ENCODE peak calls at places on chromosomes 7 and 10, in eight cellular contexts. Q is A549; P is right cardiac atrium; Y is SK-N-SH; N is CD8-positive, alpha-beta memory T cell; X is endothelial cell of umbilical vein; F is breast epithelium; K is CD8-positive, alpha-beta T cell. O is an unnamed sample. For H3K9me3, the result is how much of the 10 kb centered on the place peaks cover.

GRCh38 chr7:33043434-33043833 is 19.1 kb downstream of the NT5C3A start:
- DNase-seq in K (no peak), P (no peak), N (no peak), F (no peak), Q (no peak), Y (no peak), X (no peak), O (peak)

GRCh38 chr10:96646774-96647173 is 60.0 kb upstream of the TM9SF3 start:
- DNase-seq in Q (no peak), X (no peak), P (no peak), K (no peak), F (no peak), N (no peak), Y (no peak), O (no peak)

GRCh38 chr10:78348416-78349164 is 314.9 kb downstream of the RPS24 start:
- DNase-seq in P (no peak), X (no peak), Q (no peak), N (no peak), Y (no peak), F (no peak), K (no peak), O (no peak)

GRCh38 chr10:88039496-88040200 is 176.2 kb downstream of the PTEN start:
- DNase-seq in F (no peak), P (no peak), K (no peak), X (peak), Q (peak), Y (no peak), N (no peak), O (no peak)

GRCh38 chr7:92968502-92968901 is 132.1 kb upstream of the CDK6 start:
- DNase-seq in K (no peak), P (no peak), X (no peak), F (no peak), Q (no peak), Y (no peak), N (no peak), O (no peak)

GRCh38 chr10:27568196-27569175 is 64.4 kb downstream of the RAB18 start:
- DNase-seq in K (no peak), X (no peak), P (no peak), F (no peak), Q (no peak), Y (no peak), N (no peak), O (no peak)

GRCh38 chr10:11530806-11531205 is 80.6 kb downstream of the USP6NL start:
- DNase-seq in Q (no peak), P (no peak), Y (no peak), K (no peak), X (no peak), F (no peak), N (no peak), O (no peak)

GRCh38 chr10:125123363-125124113 is 36.8 kb downstream of the CTBP2 start:
- DNase-seq in Y (no peak), K (no peak), N (no peak), P (peak), X (peak), Q (peak), F (peak), O (peak)

GRCh38 chr7:12623885-12624498 is 53.5 kb downstream of the SCIN start:
- DNase-seq in K (no peak), P (no peak), Q (peak), F (no peak), N (no peak), X (peak), Y (peak), O (peak)

GRCh38 chr10:2019803-2020202 is 282.5 kb upstream of the ADARB2 start:
- DNase-seq in N (no peak), X (no peak), Y (no peak), K (no peak), P (no peak), Q (no peak), F (no peak), O (no peak)

GRCh38 chr10:47438857-47439474 is 44.9 kb downstream of the ANXA8 start:
- DNase-seq in N (no peak), F (peak), P (no peak), Y (peak), Q (peak), K (no peak), X (peak), O (peak)

GRCh38 chr7:23768022-23768421 is 58.0 kb downstream of the STK31 start:
- DNase-seq in X (no peak), K (no peak), Y (no peak), P (no peak), N (no peak), F (no peak), Q (no peak), O (no peak)

GRCh38 chr7:46551603-46552002 is 630.5 kb upstream of the IGFBP3 start:
- DNase-seq in K (no peak), Q (no peak), Y (no peak), N (no peak), X (no peak), F (no peak), P (no peak), O (no peak)

GRCh38 chr10:70381491-70382421 is 669 bp downstream of the LRRC20 start:
- DNase-seq in K (peak), X (peak), N (no peak), F (no peak), Y (peak), Q (peak), P (peak), O (peak)

GRCh38 chr7:74272305-74273038 is 16.7 kb upstream of the CLIP2 start:
- DNase-seq in X (peak), Q (peak), N (no peak), K (no peak), Y (peak), F (no peak), P (peak), O (no peak)

GRCh38 chr7:119377-120163 is 72.8 kb upstream of the FAM20C start:
- DNase-seq in F (no peak), P (peak), K (no peak), N (no peak), Y (no peak), Q (no peak), X (no peak), O (peak)

GRCh38 chr10:27158421-27158820 is 3.3 kb downstream of the MASTL start:
- DNase-seq in Y (no peak), N (no peak), X (no peak), P (no peak), F (no peak), K (no peak), Q (peak), O (no peak)

GRCh38 chr7:66167773-66168367 is 37.3 kb upstream of the TPST1 start:
- DNase-seq in P (no peak), Q (peak), Y (peak), F (no peak), X (peak), N (no peak), K (no peak), O (no peak)

GRCh38 chr10:44968101-44968886 is 8.7 kb downstream of the RASSF4 start:
- DNase-seq in K (no peak), X (no peak), Y (no peak), N (peak), F (no peak), P (no peak), Q (no peak), O (no peak)

GRCh38 chr10:33876547-33877400 is 542.3 kb upstream of the NRP1 start:
- DNase-seq in F (no peak), K (no peak), P (no peak), N (no peak), Y (no peak), X (no peak), Q (peak), O (no peak)

GRCh38 chr10:86083206-86083605 is 283.4 kb downstream of the GRID1 start:
- DNase-seq in N (no peak), Q (no peak), X (no peak), P (no peak), K (no peak), Y (no peak), F (no peak), O (no peak)

GRCh38 chr10:23897864-23898263 is 311.1 kb upstream of the KIAA1217 start:
- DNase-seq in Q (no peak), K (no peak), P (no peak), N (no peak), Y (no peak), F (no peak), X (no peak), O (no peak)

GRCh38 chr7:8190121-8190895 is 71.7 kb downstream of the ICA1 start:
- DNase-seq in P (no peak), X (peak), F (no peak), Y (peak), Q (peak), K (peak), N (peak), O (peak)

GRCh38 chr10:132548106-132548823 is 10.7 kb downstream of the INPP5A start:
- DNase-seq in F (no peak), Y (no peak), Q (no peak), N (no peak), X (no peak), K (no peak), P (no peak), O (no peak)

GRCh38 chr7:33933611-33934281 is 28.4 kb downstream of the BMPER start:
- DNase-seq in Q (peak), F (no peak), Y (peak), P (no peak), N (no peak), X (no peak), K (no peak), O (peak)

GRCh38 chr7:141291541-141291940 is 217.7 kb downstream of the TMEM178B start:
- DNase-seq in F (no peak), N (no peak), Y (no peak), Q (no peak), K (no peak), P (no peak), X (no peak), O (no peak)

GRCh38 chr7:46131916-46132795 is 211.1 kb upstream of the IGFBP3 start:
- DNase-seq in Q (peak), P (no peak), X (no peak), Y (no peak), F (no peak), N (no peak), K (no peak), O (no peak)

GRCh38 chr7:24917510-24918239 is 62.3 kb downstream of the OSBPL3 start:
- DNase-seq in N (no peak), Q (no peak), F (no peak), K (no peak), X (no peak), Y (no peak), P (no peak), O (no peak)

GRCh38 chr7:128827248-128827958 is 2.8 kb upstream of the FLNC start:
- DNase-seq in K (no peak), F (no peak), X (peak), P (no peak), N (no peak), Q (no peak), Y (peak), O (no peak)

GRCh38 chr7:17523813-17524741 is 225.6 kb downstream of the AHR start:
- DNase-seq in Y (no peak), N (no peak), P (no peak), F (no peak), X (no peak), K (no peak), Q (peak), O (no peak)

GRCh38 chr10:112977294-112977951 is 27.4 kb downstream of the TCF7L2 start:
- DNase-seq in F (no peak), K (no peak), Q (no peak), Y (peak), P (no peak), X (no peak), N (no peak), O (no peak)

GRCh38 chr10:51100221-51100620 is 25.9 kb downstream of the PRKG1 start:
- DNase-seq in P (no peak), K (no peak), Q (no peak), Y (no peak), N (no peak), F (no peak), X (no peak), O (no peak)

GRCh38 chr10:99328579-99329237 is 448 bp upstream of the CNNM1 start:
- DNase-seq in Y (no peak), N (no peak), K (no peak), F (no peak), Q (peak), X (no peak), P (no peak), O (no peak)

GRCh38 chr10:5291501-5292195 is 73.1 kb upstream of the UCN3 start:
- DNase-seq in Q (peak), X (peak), K (peak), P (peak), Y (no peak), F (no peak), N (peak), O (peak)

DNA sequence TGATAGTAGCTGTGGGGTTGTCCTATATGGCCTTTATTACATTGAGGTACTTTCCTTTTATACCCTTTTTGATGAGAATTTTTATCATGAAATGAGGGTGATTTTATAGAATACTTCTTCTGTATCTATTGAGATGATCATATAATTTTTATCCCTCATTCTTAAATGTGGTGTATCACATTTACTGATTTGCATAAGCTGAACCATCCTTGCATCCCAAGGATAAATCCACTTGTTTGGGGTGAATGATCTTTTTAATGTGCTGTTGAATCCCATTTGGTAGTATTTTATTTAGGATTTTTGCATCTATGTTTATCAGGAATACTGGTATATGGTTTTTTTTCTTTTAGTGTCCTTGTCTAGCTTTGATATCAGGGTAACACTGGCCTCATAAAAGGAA is 84.5 kb upstream of the IL6 start:
- DNase-seq in F (no peak), Y (no peak), X (no peak), K (no peak), Q (no peak), P (no peak), N (no peak), O (no peak)
- H3K9me3 ChIP-seq in F (under half), Y (half or more), X (under half), K (under half), Q (half or more), P (under half), N (under half), O (under half)

GRCh38 chr10:106487726-106488125 is 676.8 kb downstream of the SORCS1 start:
- DNase-seq in X (no peak), N (no peak), K (no peak), Y (no peak), F (no peak), P (no peak), Q (no peak), O (no peak)
- H3K9me3 ChIP-seq in X (under half), N (under half), K (under half), Y (under half), F (under half), P (under half), Q (under half), O (under half)

GRCh38 chr7:157664034-157664433 is 327.2 kb downstream of the DNAJB6 start:
- DNase-seq in X (no peak), K (no peak), P (no peak), F (peak), Y (no peak), Q (no peak), N (no peak), O (no peak)

GRCh38 chr7:157662110-157662791 is 325.4 kb downstream of the DNAJB6 start:
- DNase-seq in Q (no peak), K (no peak), F (no peak), N (peak), Y (no peak), P (no peak), X (no peak), O (no peak)

GRCh38 chr7:157661611-157661975 is 324.8 kb downstream of the DNAJB6 start:
- DNase-seq in N (peak), Q (no peak), P (no peak), X (no peak), F (no peak), K (no peak), Y (no peak), O (no peak)

GRCh38 chr7:157664866-157665633 is 328.2 kb downstream of the DNAJB6 start:
- DNase-seq in N (no peak), K (no peak), Q (no peak), Y (no peak), X (no peak), F (peak), P (no peak), O (no peak)

DNA sequence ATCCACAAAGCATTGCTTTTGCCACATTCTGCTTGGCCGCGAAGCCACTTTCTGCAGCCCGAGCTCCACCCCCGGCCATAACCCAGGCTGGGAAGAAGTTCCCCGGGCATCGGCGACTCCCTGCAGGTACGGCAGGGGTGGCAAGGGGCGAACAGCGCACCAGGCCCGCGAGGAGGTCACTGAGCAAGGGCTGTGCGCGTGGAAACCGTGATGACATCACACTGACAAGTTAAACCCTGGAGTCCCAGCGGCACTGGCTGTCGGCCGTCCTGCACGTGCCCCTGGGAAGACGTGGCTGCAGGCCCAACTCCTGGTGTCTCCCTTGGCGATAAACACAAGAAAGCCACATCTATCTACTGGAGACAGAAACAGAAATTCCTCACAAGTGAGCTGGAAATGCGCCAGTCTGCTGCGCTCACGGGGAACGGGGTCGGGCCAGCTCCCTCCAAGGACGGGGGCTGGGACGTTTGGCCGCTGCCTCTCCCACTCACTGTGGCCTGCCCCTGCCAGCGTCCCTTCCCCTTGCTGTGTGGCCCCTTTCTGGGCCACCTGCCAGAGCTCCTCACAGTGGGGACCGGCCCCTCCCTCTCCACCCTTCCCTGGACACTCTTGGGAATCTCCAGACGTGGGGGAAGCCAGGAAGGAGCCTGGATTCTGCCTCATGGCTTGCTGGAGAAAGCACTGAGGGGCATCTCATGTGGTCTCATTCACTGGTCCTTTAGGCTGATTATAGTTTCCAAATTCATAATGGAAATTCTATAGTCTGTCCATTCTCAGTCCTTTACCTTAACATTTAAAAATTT is 326.5 kb downstream of the DNAJB6 start:
- DNase-seq in Q (no peak), N (peak), P (no peak), F (no peak), K (no peak), Y (peak), X (no peak), O (no peak)
- H3K9me3 ChIP-seq in Q (under half), N (under half), P (under half), F (under half), K (under half), Y (under half), X (under half), O (under half)

GRCh38 chr10:38159007-38159406 is 64.9 kb downstream of the ZNF37A start:
- DNase-seq in Y (no peak), N (no peak), P (no peak), X (no peak), K (no peak), F (no peak), Q (no peak), O (no peak)

GRCh38 chr10:38157270-38157685 is 63.1 kb downstream of the ZNF37A start:
- DNase-seq in N (no peak), Y (no peak), X (no peak), K (no peak), Q (no peak), P (no peak), F (no peak), O (no peak)

DNA sequence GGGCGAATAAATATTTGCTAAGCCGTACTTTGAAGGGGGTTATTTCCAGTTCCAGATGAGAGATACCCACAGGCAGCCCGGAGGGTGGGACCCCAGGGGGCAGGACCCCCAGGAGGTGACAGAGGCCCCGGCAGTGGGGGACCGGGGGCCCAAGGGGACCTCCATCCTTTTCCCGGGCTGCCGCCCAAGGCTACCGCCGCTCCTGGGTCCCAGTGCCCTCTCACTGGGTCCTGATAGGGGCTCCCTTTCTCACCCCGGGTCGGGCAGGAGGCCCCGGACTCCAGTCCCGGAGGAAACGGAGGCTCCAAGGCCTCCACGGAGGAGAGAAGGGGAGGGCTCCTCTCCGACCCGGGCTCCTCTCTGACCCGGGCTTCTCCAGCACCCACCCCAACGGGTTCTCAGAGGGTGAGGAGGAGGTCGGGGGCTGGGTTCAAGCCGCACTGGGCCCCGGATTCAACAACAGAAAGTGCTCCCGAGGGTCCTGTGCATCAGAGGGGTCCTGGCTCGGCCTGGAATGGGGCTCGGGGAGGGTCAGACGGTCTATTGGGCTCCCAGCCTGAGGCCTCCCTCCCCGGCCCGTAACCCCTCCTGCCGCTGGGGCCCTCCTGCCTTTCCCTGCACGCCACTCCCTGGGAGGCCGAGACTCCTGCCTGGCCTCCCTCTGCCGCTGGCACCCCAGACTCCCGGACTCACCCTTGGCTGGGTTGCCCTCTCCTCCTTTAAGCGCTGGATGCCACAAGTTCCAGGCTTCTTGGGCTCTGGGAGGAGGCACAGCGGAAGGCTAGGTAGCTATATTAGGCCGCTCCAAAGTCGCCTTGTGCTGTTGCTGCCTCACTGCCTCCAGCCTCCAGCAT is 62.5 kb downstream of the ZNF37A start:
- DNase-seq in N (no peak), P (no peak), Q (no peak), K (no peak), F (no peak), X (no peak), Y (peak), O (no peak)
- H3K9me3 ChIP-seq in N (under half), P (under half), Q (under half), K (under half), F (under half), X (under half), Y (under half), O (under half)

GRCh38 chr7:56491636-56492425 is 375.6 kb upstream of the NUPR2 start:
- DNase-seq in Y (no peak), X (no peak), K (no peak), F (no peak), P (no peak), N (no peak), Q (no peak), O (no peak)

GRCh38 chr7:56493196-56493595 is 377.0 kb upstream of the NUPR2 start:
- DNase-seq in F (no peak), Q (no peak), N (no peak), X (no peak), K (no peak), Y (no peak), P (no peak), O (no peak)

GRCh38 chr7:56493704-56494450 is 377.7 kb upstream of the NUPR2 start:
- DNase-seq in N (no peak), X (no peak), K (no peak), F (no peak), Y (no peak), P (no peak), Q (no peak), O (no peak)

DNA sequence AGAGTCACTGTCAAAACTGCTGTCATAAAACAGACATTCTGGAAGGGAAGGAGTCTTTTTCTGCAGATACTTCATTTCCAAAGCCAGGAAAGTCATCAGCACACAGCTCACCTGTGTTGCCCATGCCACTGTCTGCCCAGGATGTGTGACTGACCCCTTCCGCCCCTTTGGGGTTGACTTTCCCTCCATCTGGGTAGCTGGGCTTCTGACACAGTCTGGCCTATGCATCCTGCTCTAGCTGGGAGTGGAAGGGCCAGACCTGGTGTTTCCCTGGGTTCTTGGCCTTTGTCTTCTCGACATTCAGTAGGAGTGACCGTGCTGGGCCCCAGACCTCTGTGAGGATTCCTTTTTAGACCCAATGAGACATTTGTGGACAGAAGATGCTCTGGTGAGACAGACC is 378.9 kb upstream of the NUPR2 start:
- DNase-seq in Y (no peak), K (no peak), Q (no peak), F (no peak), N (no peak), P (no peak), X (no peak), O (no peak)
- H3K9me3 ChIP-seq in Y (under half), K (under half), Q (under half), F (half or more), N (under half), P (under half), X (under half), O (under half)